ENCODE peak calls at places on chromosome 7, in five cellular contexts. V is fibroblast of lung; Z is cardiac muscle cell; S is A549; P is activated naive CD8-positive, alpha-beta T cell treated with anti-CD3 and anti-CD28 coated beads, Interleukin-2, amount 50 U/mL, for 24 hours. G is an unnamed sample.

GRCh38 chr7:139828880-139829653 is at the start of gene TBXAS1:
- DNase-seq in V (no peak), P (peak), Z (no peak), S (peak), G (no peak)

GRCh38 chr7:128974241-128974934 is 36.7 kb downstream of the IRF5 start:
- DNase-seq in P (no peak), S (no peak), V (no peak), Z (peak), G (no peak)

GRCh38 chr7:129066290-129067131 is 11.6 kb upstream of the TNPO3 start:
- DNase-seq in Z (peak), P (no peak), S (peak), V (peak), G (no peak)

GRCh38 chr7:149440222-149440621 is 20.6 kb downstream of the ZNF777 start:
- DNase-seq in Z (no peak), P (no peak), V (no peak), S (no peak), G (no peak)

GRCh38 chr7:67724955-67725354 is 728.3 kb downstream of the TYW1 start:
- DNase-seq in Z (no peak), V (no peak), S (no peak), P (no peak), G (no peak)

GRCh38 chr7:35802649-35803048 is 1.8 kb downstream of the SEPTIN7 start:
- DNase-seq in S (no peak), Z (no peak), V (no peak), P (peak), G (no peak)

GRCh38 chr7:84941936-84942335 is 244.9 kb downstream of the SEMA3D start:
- DNase-seq in P (no peak), V (no peak), Z (no peak), S (no peak), G (no peak)

GRCh38 chr7:40709077-40709964 is 574.5 kb downstream of the SUGCT start:
- DNase-seq in V (no peak), P (no peak), Z (peak), S (no peak), G (no peak)

GRCh38 chr7:29281782-29282541 is 87.4 kb downstream of the CHN2 start:
- DNase-seq in S (no peak), P (no peak), V (peak), Z (peak), G (no peak)

GRCh38 chr7:140659727-140660396 is 12.9 kb upstream of the ADCK2 start:
- DNase-seq in V (peak), Z (no peak), P (no peak), S (no peak), G (no peak)

GRCh38 chr7:131244259-131244852 is 83.3 kb upstream of the MKLN1 start:
- DNase-seq in Z (peak), P (no peak), V (peak), S (peak), G (peak)

GRCh38 chr7:150979706-150980390 is 1.7 kb upstream of the KCNH2 start:
- DNase-seq in P (no peak), S (peak), V (no peak), Z (no peak), G (no peak)

GRCh38 chr7:104272767-104273384 is 55.5 kb upstream of the LHFPL3 start:
- DNase-seq in S (no peak), Z (peak), P (no peak), V (peak), G (peak)

GRCh38 chr7:86926732-86927131 is 132.7 kb downstream of the ELAPOR2 start:
- DNase-seq in P (peak), S (peak), Z (peak), V (peak), G (no peak)

GRCh38 chr7:55160539-55160938 is 141.7 kb downstream of the EGFR start:
- DNase-seq in P (no peak), S (no peak), Z (peak), V (peak), G (no peak)

GRCh38 chr7:5525271-5526189 is 101.9 kb upstream of the TNRC18 start:
- DNase-seq in V (peak), S (no peak), P (peak), Z (peak), G (no peak)

GRCh38 chr7:151658778-151659177 is 139.1 kb upstream of the RHEB start:
- DNase-seq in P (no peak), V (no peak), S (no peak), Z (no peak), G (no peak)